ENCODE peak calls at places on chromosomes 5 and 9, in nine cellular contexts. R is WTC11; G is stimulated activated naive CD8-positive, alpha-beta T cell treated with anti-CD3 and anti-CD28 coated beads, Interleukin-15, amount 100 ng/mL, for 72 hours; D is retina; V is NCI-H510A treated with DMSO at 0.1 percent for 48 hours; X is amniotic stem cell; L is neural progenitor cell; A is HCT116; U is stimulated activated naive B cell treated with anti-CD40 and anti-IgM and Interleukin-4, amounts not matched to agents 10 μg/mL and 1 μg/mL and 100 μg/mL, for 72 hours. O is an unnamed sample.

GRCh38 chr5:10695055-10695649 is 65.9 kb downstream of the DAP start:
- DNase-seq in A (no peak), X (peak; percentile 56), U (peak; percentile 56), R (peak; percentile 67), G (no peak), L (peak; percentile 72), V (peak; percentile 79), D (peak; percentile 83), O (peak; percentile 77)

GRCh38 chr9:128689293-128689770 is 310 bp downstream of the SET start:
- DNase-seq in R (peak; percentile 46), L (no peak), X (no peak), U (no peak), G (no peak), A (no peak), V (no peak), D (no peak), O (peak; percentile 67)

GRCh38 chr9:121498487-121499176 is 1.0 kb downstream of the GGTA1 start:
- DNase-seq in X (no peak), R (peak; percentile 50), A (no peak), V (peak; percentile 24), L (peak; percentile 61), G (peak; percentile 13), D (peak; percentile 64), U (no peak), O (no peak)

GRCh38 chr5:52786391-52786790 is 1.3 kb upstream of the ITGA1 start:
- DNase-seq in U (no peak), V (no peak), L (no peak), R (no peak), G (no peak), D (no peak), X (no peak), A (no peak), O (no peak)

GRCh38 chr5:151896041-151896691 is 28.5 kb downstream of the GLRA1 start:
- DNase-seq in L (no peak), U (no peak), V (no peak), A (no peak), X (no peak), R (no peak), D (no peak), G (no peak), O (no peak)

GRCh38 chr5:109659901-109660300 is 29.8 kb upstream of the MAN2A1 start:
- DNase-seq in V (no peak), D (no peak), L (no peak), G (no peak), U (no peak), A (no peak), R (no peak), X (no peak), O (no peak)

GRCh38 chr9:79652598-79652997 is 80.8 kb downstream of the TLE4 start:
- DNase-seq in U (no peak), A (no peak), L (no peak), R (no peak), X (no peak), D (no peak), G (no peak), V (no peak), O (no peak)

GRCh38 chr5:123285122-123286011 is 137.8 kb downstream of the CEP120 start:
- DNase-seq in A (no peak), R (peak; percentile 38), D (peak; percentile 69), G (no peak), V (peak; percentile 33), L (peak; percentile 59), U (no peak), X (no peak), O (peak; percentile 30)

GRCh38 chr5:50445281-50445949 is 4.3 kb upstream of the EMB start:
- DNase-seq in U (peak; percentile 38), X (no peak), A (no peak), V (no peak), D (no peak), G (no peak), R (no peak), L (no peak), O (no peak)

GRCh38 chr5:33474004-33474403 is 33.2 kb downstream of the TARS1 start:
- DNase-seq in D (no peak), A (no peak), V (no peak), U (no peak), L (no peak), G (no peak), X (no peak), R (no peak), O (no peak)

GRCh38 chr9:29802454-29802853 is 2229.2 kb upstream of the C9orf72 start:
- DNase-seq in V (no peak), X (no peak), R (no peak), G (no peak), L (no peak), D (no peak), U (no peak), A (no peak), O (no peak)

GRCh38 chr5:139131062-139131856 is 66.9 kb downstream of the SIL1 start:
- DNase-seq in U (no peak), X (no peak), L (peak; percentile 49), G (no peak), R (peak; percentile 24), A (no peak), V (no peak), D (no peak), O (peak; percentile 54)

GRCh38 chr9:95282332-95282731 is 35.2 kb downstream of the FANCC start:
- DNase-seq in G (no peak), V (no peak), X (no peak), L (no peak), U (no peak), R (no peak), A (no peak), D (no peak), O (no peak)

GRCh38 chr5:103808464-103809106 is 246.0 kb upstream of the NUDT12 start:
- DNase-seq in G (no peak), X (peak; percentile 50), D (peak; percentile 66), A (peak; percentile 61), V (peak; percentile 56), U (no peak), R (peak; percentile 28), L (peak; percentile 73), O (peak; percentile 42)

GRCh38 chr5:139304391-139305324 is 11.1 kb downstream of the MATR3 start:
- DNase-seq in L (no peak), X (no peak), R (no peak), U (no peak), G (no peak), A (no peak), D (no peak), V (no peak), O (no peak)

GRCh38 chr5:103862398-103862797 is 299.8 kb upstream of the NUDT12 start:
- DNase-seq in G (no peak), R (no peak), U (no peak), V (no peak), A (no peak), L (no peak), X (no peak), D (no peak), O (no peak)

GRCh38 chr5:132365213-132365612 is 4.3 kb upstream of the SLC22A5 start:
- DNase-seq in X (no peak), L (no peak), R (no peak), A (peak; percentile 59), U (no peak), D (no peak), V (no peak), G (no peak), O (no peak)

GRCh38 chr5:72106922-72107873 is at the start of gene MAP1B:
- DNase-seq in L (peak; percentile 98), U (peak; percentile 2), A (no peak), R (peak; percentile 87), G (peak; percentile 14), V (peak; percentile 81), X (no peak), D (peak; percentile 96), O (peak; percentile 94)

O was measured in glutamatergic neuron.